ENCODE peak calls at places on chromosome 7, in eight cellular contexts. H is CD8-positive, alpha-beta memory T cell; W is stimulated activated effector memory CD8-positive, alpha-beta T cell treated with anti-CD3 and anti-CD28 coated beads, Interleukin-12 subunit alpha, Interleukin-12 subunit beta, amount 100 ng/mL, for 72 hours; Q is activated CD4-positive, alpha-beta T cell treated with anti-CD3 and anti-CD28 coated beads, Interleukin-2, amount 50 U/mL, for 48 hours; G is uterus; N is H7; U is pulmonary artery endothelial cell; D is CD4-positive, alpha-beta T cell. P is an unnamed sample.

GRCh38 chr7:92727755-92728154 is 108.6 kb downstream of the CDK6 start:
- DNase-seq in D (no peak), N (no peak), U (no peak), W (no peak), G (no peak), Q (no peak), H (no peak), P (no peak)

GRCh38 chr7:143444063-143444782 is 970 bp downstream of the TAS2R60 start:
- DNase-seq in U (no peak), Q (no peak), N (no peak), W (no peak), G (no peak), D (no peak), H (no peak), P (no peak)

GRCh38 chr7:4143511-4144160 is 538.5 kb upstream of the FOXK1 start:
- DNase-seq in N (no peak), G (no peak), H (no peak), D (no peak), W (no peak), U (no peak), Q (no peak), P (no peak)

GRCh38 chr7:15555385-15555859 is 6.4 kb downstream of the AGMO start:
- DNase-seq in W (no peak), H (no peak), U (no peak), G (no peak), D (no peak), N (no peak), Q (no peak), P (no peak)

GRCh38 chr7:80232969-80233724 is 98.5 kb downstream of the GNAI1 start:
- DNase-seq in H (no peak), D (no peak), N (no peak), U (no peak), G (no peak), Q (no peak), W (no peak), P (no peak)

GRCh38 chr7:72430531-72430930 is 18.4 kb upstream of the CALN1 start:
- DNase-seq in G (no peak), H (no peak), N (peak), U (no peak), W (no peak), Q (no peak), D (no peak), P (no peak)

GRCh38 chr7:80900583-80901576 is 18.0 kb downstream of the SEMA3C start:
- DNase-seq in U (peak), G (no peak), H (no peak), D (no peak), N (no peak), W (no peak), Q (no peak), P (peak)

GRCh38 chr7:91946549-91946948 is 5.9 kb downstream of the AKAP9 start:
- DNase-seq in Q (no peak), D (no peak), U (no peak), H (no peak), N (no peak), G (no peak), W (no peak), P (no peak)

GRCh38 chr7:39811161-39811614 is 138.9 kb upstream of the CDK13 start:
- DNase-seq in D (no peak), H (no peak), U (no peak), Q (no peak), N (no peak), W (no peak), G (no peak), P (peak)

GRCh38 chr7:139109188-139109982 is at the start of gene ZC3HAV1:
- DNase-seq in Q (peak), W (peak), H (peak), U (peak), G (peak), D (peak), N (peak), P (peak)

GRCh38 chr7:98215561-98216495 is 4.6 kb downstream of the BHLHA15 start:
- DNase-seq in U (no peak), N (peak), W (no peak), D (no peak), G (no peak), Q (no peak), H (no peak), P (no peak)

GRCh38 chr7:22333680-22334141 is 23.2 kb downstream of the RAPGEF5 start:
- DNase-seq in W (no peak), D (no peak), U (no peak), H (no peak), N (no peak), Q (no peak), G (no peak), P (no peak)

GRCh38 chr7:4712371-4713182 is 30.5 kb downstream of the FOXK1 start:
- DNase-seq in Q (no peak), U (no peak), H (no peak), N (no peak), D (no peak), G (no peak), W (no peak), P (no peak)

P was measured in A673.